ENCODE peak calls at places on chromosomes 5 and 9, in five cellular contexts. One of them, this sample, is unnamed.

GRCh38 chr9:114319147-114319546 is 3.8 kb upstream of the ORM1 start:
- DNase-seq in GM12878: no peak
- DNase-seq in NCI-H510A treated with DMSO at 0.1 percent for 48 hours: peak
- DNase-seq in lower lobe of right lung: no peak
- DNase-seq in left ventricle myocardium inferior: no peak
- DNase-seq in this sample: no peak

GRCh38 chr5:172713113-172713808 is 57.7 kb downstream of the DUSP1 start:
- DNase-seq in GM12878: no peak
- DNase-seq in lower lobe of right lung: peak
- DNase-seq in left ventricle myocardium inferior: peak
- DNase-seq in NCI-H510A treated with DMSO at 0.1 percent for 48 hours: no peak
- DNase-seq in this sample: peak

GRCh38 chr5:107744418-107745330 is 73.9 kb upstream of the EFNA5 start:
- DNase-seq in GM12878: no peak
- DNase-seq in left ventricle myocardium inferior: no peak
- DNase-seq in lower lobe of right lung: no peak
- DNase-seq in NCI-H510A treated with DMSO at 0.1 percent for 48 hours: no peak
- DNase-seq in this sample: no peak

GRCh38 chr5:148791334-148791667 is 35.1 kb upstream of the ADRB2 start:
- DNase-seq in left ventricle myocardium inferior: no peak
- DNase-seq in GM12878: peak
- DNase-seq in NCI-H510A treated with DMSO at 0.1 percent for 48 hours: no peak
- DNase-seq in lower lobe of right lung: no peak
- DNase-seq in this sample: no peak

GRCh38 chr9:132078369-132079356 is 1.0 kb downstream of the MED27 start:
- DNase-seq in lower lobe of right lung: no peak
- DNase-seq in NCI-H510A treated with DMSO at 0.1 percent for 48 hours: peak
- DNase-seq in GM12878: no peak
- DNase-seq in left ventricle myocardium inferior: no peak
- DNase-seq in this sample: no peak

GRCh38 chr5:178544166-178544834 is 45.9 kb downstream of the COL23A1 start:
- DNase-seq in NCI-H510A treated with DMSO at 0.1 percent for 48 hours: no peak
- DNase-seq in left ventricle myocardium inferior: peak
- DNase-seq in lower lobe of right lung: no peak
- DNase-seq in GM12878: no peak
- DNase-seq in this sample: no peak

GRCh38 chr5:80216753-80217596 is 38.9 kb downstream of the SERINC5 start:
- DNase-seq in GM12878: no peak
- DNase-seq in NCI-H510A treated with DMSO at 0.1 percent for 48 hours: peak
- DNase-seq in left ventricle myocardium inferior: peak
- DNase-seq in lower lobe of right lung: peak
- DNase-seq in this sample: peak

GRCh38 chr9:2623046-2623865 is 1.7 kb downstream of the VLDLR start:
- DNase-seq in left ventricle myocardium inferior: peak
- DNase-seq in lower lobe of right lung: peak
- DNase-seq in GM12878: no peak
- DNase-seq in NCI-H510A treated with DMSO at 0.1 percent for 48 hours: peak
- DNase-seq in this sample: peak

GRCh38 chr9:129347323-129348120 is 169.5 kb upstream of the IER5L start:
- DNase-seq in NCI-H510A treated with DMSO at 0.1 percent for 48 hours: no peak
- DNase-seq in GM12878: no peak
- DNase-seq in left ventricle myocardium inferior: no peak
- DNase-seq in lower lobe of right lung: no peak
- DNase-seq in this sample: no peak

This sample was measured in NCI-H774.